ENCODE peak calls at places on chromosomes 16 and 17, in eight cellular contexts. P is sigmoid colon, C is esophagus muscularis mucosa, K is stomach, S is A549, D is transverse colon, R is ovary, U is K562. O is an unnamed sample.

GRCh38 chr17:72705905-72706395 is 386.5 kb downstream of the SLC39A11 start:
- DNase-seq in K (no peak), D (no peak), S (no peak), P (no peak), C (no peak), U (no peak), R (no peak), O (no peak)

GRCh38 chr16:10685709-10686108 is 9.0 kb downstream of the TEKT5 start:
- DNase-seq in R (no peak), C (peak), U (no peak), K (no peak), P (no peak), D (no peak), S (no peak), O (no peak)

GRCh38 chr16:49821614-49822282 is 34.2 kb downstream of the ZNF423 start:
- DNase-seq in C (no peak), R (no peak), U (no peak), D (no peak), P (no peak), K (no peak), S (no peak), O (no peak)

GRCh38 chr16:2817496-2818277 is 650 bp downstream of the PRSS21 start:
- DNase-seq in S (no peak), U (peak), P (peak), K (no peak), C (no peak), R (no peak), D (peak), O (no peak)

GRCh38 chr16:86893513-86893912 is 315.2 kb downstream of the FOXL1 start:
- DNase-seq in K (no peak), C (no peak), S (no peak), P (no peak), R (no peak), U (no peak), D (no peak), O (no peak)

GRCh38 chr16:12871784-12872183 is 29.6 kb upstream of the SHISA9 start:
- DNase-seq in P (no peak), K (no peak), U (no peak), D (no peak), C (no peak), S (no peak), R (no peak), O (no peak)

GRCh38 chr16:11412965-11413887 is 68.0 kb downstream of the RMI2 start:
- DNase-seq in U (no peak), R (no peak), D (no peak), P (no peak), C (no peak), S (no peak), K (no peak), O (no peak)

GRCh38 chr17:60401819-60402218 is 9.9 kb upstream of the USP32 start:
- DNase-seq in D (no peak), S (no peak), K (no peak), C (no peak), P (no peak), R (no peak), U (no peak), O (no peak)

GRCh38 chr17:13490906-13491502 is 110.7 kb downstream of the HS3ST3A1 start:
- DNase-seq in K (no peak), S (no peak), R (no peak), P (no peak), U (no peak), C (peak), D (no peak), O (no peak)

GRCh38 chr16:77991701-77992100 is 30.6 kb upstream of the CLEC3A start:
- DNase-seq in R (no peak), D (no peak), C (no peak), P (no peak), K (no peak), U (no peak), S (no peak), O (no peak)

GRCh38 chr17:28961391-28961790 is 10.1 kb upstream of the PHF12 start:
- DNase-seq in U (no peak), P (peak), C (no peak), S (no peak), R (peak), K (no peak), D (no peak), O (no peak)

GRCh38 chr16:27786221-27786848 is 236.4 kb downstream of the KATNIP start:
- DNase-seq in K (no peak), C (no peak), P (no peak), D (no peak), S (no peak), U (no peak), R (no peak), O (no peak)
- H3K4me3 ChIP-seq in K (no peak), C (no peak), P (no peak), D (no peak), S (no peak), U (no peak), R (no peak), O (no peak)

DNA sequence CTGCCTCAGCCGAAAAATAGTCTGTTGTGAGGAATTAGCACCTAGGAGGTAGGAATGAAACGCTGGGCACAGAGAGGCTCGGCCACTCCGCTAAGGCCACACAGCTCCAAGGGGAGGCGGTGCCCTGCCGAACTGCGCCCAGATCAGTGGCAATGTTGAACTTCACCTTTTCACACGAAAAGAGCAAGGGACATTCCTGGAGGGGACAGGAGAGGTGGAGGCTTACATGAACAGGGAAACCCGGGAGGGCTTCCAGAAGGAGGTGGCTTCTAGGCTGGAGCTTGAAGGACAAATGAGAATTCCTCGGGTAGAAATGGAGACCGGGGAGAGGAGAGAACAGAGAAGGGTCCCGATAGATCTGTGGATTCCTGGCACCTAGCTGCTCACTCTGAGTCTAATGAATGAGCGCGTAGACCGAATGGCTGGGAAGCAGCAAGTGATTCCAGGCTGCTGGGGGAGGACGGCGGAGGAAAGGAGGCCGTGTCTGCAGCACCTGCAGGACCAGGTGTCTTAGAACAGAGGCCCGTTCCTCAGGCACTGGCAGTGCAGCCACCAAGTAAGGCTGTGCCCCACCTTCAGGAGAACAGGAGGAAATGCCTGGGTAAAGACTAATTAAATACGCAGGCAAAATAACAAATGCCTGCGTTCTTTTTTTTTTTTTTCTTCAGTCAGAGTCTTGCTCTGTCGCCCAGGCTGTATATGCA is 723 bp upstream of the SLC38A10 start:
- DNase-seq in R (no peak), D (peak), S (peak), U (no peak), K (peak), C (no peak), P (no peak), O (no peak)
- TF ChIP-seq POLR2A in R (no peak), D (peak), S (peak), U (no peak), K (no peak), C (no peak), P (no peak), O (no peak)

GRCh38 chr17:41772218-41772585 is 14.3 kb downstream of the JUP start:
- DNase-seq in K (peak), C (no peak), U (no peak), R (no peak), D (peak), P (no peak), S (no peak), O (no peak)

GRCh38 chr17:41773190-41773588 is 13.3 kb downstream of the JUP start:
- DNase-seq in P (peak), S (peak), K (peak), R (peak), U (peak), D (peak), C (no peak), O (no peak)

GRCh38 chr17:41775394-41776226 is 10.9 kb downstream of the JUP start:
- DNase-seq in D (peak), R (no peak), C (no peak), K (no peak), U (no peak), S (peak), P (no peak), O (no peak)

GRCh38 chr17:41772586-41773189 is 13.8 kb downstream of the JUP start:
- DNase-seq in S (no peak), U (peak), P (no peak), D (peak), C (no peak), R (peak), K (no peak), O (no peak)

GRCh38 chr17:41773731-41774193 is 12.7 kb downstream of the JUP start:
- DNase-seq in D (peak), R (peak), K (no peak), U (no peak), S (no peak), C (no peak), P (peak), O (no peak)
- TF ChIP-seq EP300 in D (no peak), R (no peak), K (no peak), U (no peak), S (no peak), C (no peak), P (no peak), O (no peak)

GRCh38 chr17:34581446-34582184 is 2.2 kb downstream of the TMEM132E start:
- DNase-seq in D (no peak), P (no peak), S (no peak), K (no peak), C (no peak), R (no peak), U (no peak), O (no peak)

GRCh38 chr17:34580685-34581445 is 1.5 kb downstream of the TMEM132E start:
- DNase-seq in D (no peak), U (peak), S (no peak), C (no peak), R (no peak), K (no peak), P (no peak), O (no peak)

GRCh38 chr17:34579017-34579946 is at the start of gene TMEM132E:
- DNase-seq in U (no peak), P (peak), K (peak), R (peak), C (no peak), D (peak), S (peak), O (peak)

GRCh38 chr17:34578656-34579016 is 746 bp upstream of the TMEM132E start:
- DNase-seq in U (no peak), R (no peak), C (no peak), P (no peak), K (no peak), D (no peak), S (no peak), O (no peak)

DNA sequence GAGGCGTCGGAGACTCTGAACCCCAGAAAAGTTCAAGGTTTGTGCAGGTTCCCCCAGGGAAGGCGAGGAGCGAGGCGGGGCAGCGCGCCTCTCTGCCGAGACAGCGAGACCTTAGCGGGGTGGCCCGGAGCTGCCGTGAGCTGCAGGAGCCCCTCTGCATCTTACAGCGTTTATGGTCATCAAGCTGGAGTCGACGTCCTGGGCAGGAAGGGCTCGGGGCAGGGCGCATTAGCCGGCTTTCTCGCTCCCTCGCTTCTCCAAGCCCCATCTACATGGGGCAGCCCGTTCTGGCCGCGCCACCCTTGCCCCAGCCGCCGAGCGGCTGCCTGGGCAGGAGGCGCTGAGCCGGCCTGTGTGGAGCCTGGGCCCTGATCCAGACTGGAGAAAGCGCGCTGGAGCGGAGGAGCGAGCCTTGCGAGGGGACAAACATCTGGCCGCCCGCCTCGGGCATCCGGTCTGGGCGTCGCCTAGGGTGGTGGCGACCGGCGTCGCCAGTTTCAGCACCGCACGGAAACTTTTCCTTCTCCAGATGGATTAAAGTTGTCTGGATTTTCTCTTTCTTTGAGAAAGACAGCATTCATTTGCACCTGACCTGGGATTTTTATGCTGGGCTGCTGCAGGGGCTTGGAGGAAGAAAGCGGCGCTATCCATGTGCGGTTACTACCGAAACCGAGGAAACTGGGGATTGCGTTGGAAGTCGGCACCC is 750 bp downstream of the TMEM132E start:
- DNase-seq in S (peak), R (no peak), P (no peak), U (no peak), C (no peak), K (no peak), D (no peak), O (no peak)
- H3K4me3 ChIP-seq in S (peak), R (peak), P (peak), U (no peak), C (peak), K (peak), D (peak), O (peak)

DNA sequence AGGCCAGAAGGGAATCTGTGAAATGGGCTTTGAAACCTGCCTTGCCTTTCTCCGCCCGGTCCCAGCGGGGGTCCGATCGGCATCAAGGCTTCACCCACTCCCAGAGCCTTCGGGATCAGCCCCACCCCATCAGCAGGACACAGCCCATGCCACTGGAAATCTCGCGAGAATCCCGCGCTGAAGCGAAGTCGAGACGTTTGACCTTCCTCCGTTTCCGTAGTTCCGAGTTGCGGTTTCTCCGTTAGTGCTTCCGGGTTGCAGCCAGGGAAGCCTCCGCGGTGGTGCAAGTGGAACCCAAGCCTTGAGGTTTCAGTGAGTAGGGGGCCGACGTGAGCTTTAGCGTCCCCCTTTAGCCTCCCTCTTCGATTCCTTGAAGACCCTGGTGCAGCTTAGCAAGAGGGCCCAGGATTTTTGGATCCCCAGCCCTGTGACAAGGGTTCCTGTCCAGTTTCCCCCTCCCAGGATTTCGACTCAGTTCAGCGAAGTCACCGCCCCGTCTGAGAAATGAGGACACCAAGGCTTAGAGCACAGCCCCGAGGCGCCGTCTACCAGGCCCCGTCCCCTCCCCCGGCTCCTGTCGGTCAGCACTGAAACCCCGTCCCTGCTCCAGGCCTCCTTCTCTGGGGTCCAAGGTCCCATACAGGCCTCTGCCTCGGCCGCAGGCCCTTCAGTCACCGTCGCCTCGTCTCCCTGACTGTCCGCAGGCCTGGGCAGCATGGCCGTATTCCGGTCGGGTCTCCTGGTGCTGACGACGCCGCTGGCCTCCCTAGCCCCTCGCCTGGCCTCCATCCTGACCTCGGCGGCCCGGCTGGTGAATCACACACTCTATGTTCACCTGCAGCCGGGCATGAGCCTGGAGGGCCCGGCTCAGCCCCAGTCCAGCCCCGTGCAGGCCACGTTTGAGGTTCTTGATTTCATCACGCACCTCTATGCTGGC is at the start of gene COASY:
- DNase-seq in K (peak), P (peak), D (peak), S (peak), C (peak), U (peak), R (peak), O (peak)
- TF ChIP-seq POLR2A in K (no peak), P (peak), D (peak), S (peak), C (peak), U (peak), R (peak), O (peak)

GRCh38 chr17:45289316-45290268 is 27.2 kb downstream of the MAP3K14 start:
- DNase-seq in P (no peak), C (no peak), U (no peak), S (no peak), R (no peak), K (peak), D (no peak), O (no peak)
- TF ChIP-seq EP300 in P (no peak), C (no peak), U (no peak), S (no peak), R (no peak), K (no peak), D (no peak), O (no peak)

DNA sequence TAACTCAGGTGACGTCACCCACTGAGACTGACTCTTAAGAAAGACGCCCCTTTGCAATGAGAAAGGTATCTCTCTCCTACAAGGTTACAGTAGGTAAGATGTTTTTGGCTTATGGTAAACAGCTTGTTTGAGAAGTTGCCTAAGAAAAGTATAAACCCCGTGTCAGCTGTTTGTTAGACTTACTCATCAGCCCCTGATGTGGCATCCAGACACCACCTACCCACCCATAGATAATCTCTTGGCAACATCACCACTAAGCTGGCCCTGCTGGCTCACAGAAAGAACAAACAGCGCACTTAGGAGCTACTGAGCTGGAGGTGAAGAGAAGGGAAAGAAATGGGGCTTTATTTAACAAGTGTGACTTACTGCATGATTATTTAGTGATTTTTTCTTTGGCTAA is 121.0 kb downstream of the PARN start:
- DNase-seq in U (no peak), D (no peak), R (no peak), P (no peak), C (no peak), S (peak), K (no peak), O (no peak)
- H3K4me3 ChIP-seq in U (no peak), D (no peak), R (no peak), P (no peak), C (no peak), S (no peak), K (no peak), O (no peak)

GRCh38 chr16:56849690-56850680 is 15.0 kb upstream of the SLC12A3 start:
- DNase-seq in C (no peak), P (no peak), S (no peak), K (no peak), D (no peak), R (no peak), U (no peak), O (no peak)
- TF ChIP-seq POLR2A in C (no peak), P (no peak), S (no peak), K (no peak), D (no peak), R (no peak), U (no peak), O (no peak)